ENCODE peak calls at places on chromosomes 12 and 14, in five cellular contexts. S is OCI-LY7, R is hippocampal formation, Q is astrocyte of the spinal cord, N is GM03348. Z is an unnamed sample.

GRCh38 chr14:71725802-71726638 is 206.2 kb upstream of the RGS6 start:
- DNase-seq in S (no peak), R (no peak), Q (peak), N (peak), Z (no peak)

GRCh38 chr12:65881348-65881961 is 57.2 kb downstream of the HMGA2 start:
- DNase-seq in S (no peak), R (no peak), Q (peak), N (peak), Z (no peak)

GRCh38 chr14:78747809-78748208 is 577.6 kb downstream of the NRXN3 start:
- DNase-seq in S (no peak), R (no peak), Q (no peak), N (no peak), Z (no peak)

GRCh38 chr14:53509845-53510244 is 356.7 kb upstream of the DDHD1 start:
- DNase-seq in S (no peak), R (no peak), Q (no peak), N (peak), Z (no peak)

GRCh38 chr12:110825530-110825929 is 21.3 kb upstream of the CCDC63 start:
- DNase-seq in S (no peak), R (no peak), Q (no peak), N (no peak), Z (no peak)

GRCh38 chr12:12612403-12612802 is 727 bp downstream of the CREBL2 start:
- DNase-seq in S (peak), R (no peak), Q (peak), N (peak), Z (no peak)

GRCh38 chr12:55933158-55933798 is 2.3 kb downstream of the DGKA start:
- DNase-seq in S (no peak), R (no peak), Q (no peak), N (peak), Z (no peak)

GRCh38 chr12:113271853-113272561 is 50.7 kb downstream of the TPCN1 start:
- DNase-seq in S (no peak), R (peak), Q (peak), N (peak), Z (peak)

GRCh38 chr14:64501326-64502171 is 2.1 kb downstream of the ZBTB25 start:
- DNase-seq in S (peak), R (no peak), Q (peak), N (peak), Z (no peak)

GRCh38 chr14:68278568-68279436 is 459.2 kb downstream of the RAD51B start:
- DNase-seq in S (no peak), R (no peak), Q (peak), N (peak), Z (peak)

GRCh38 chr12:130499474-130499873 is 161.8 kb downstream of the PIWIL1 start:
- DNase-seq in S (no peak), R (no peak), Q (no peak), N (no peak), Z (no peak)

GRCh38 chr12:91618281-91618680 is 435.7 kb upstream of the DCN start:
- DNase-seq in S (no peak), R (no peak), Q (no peak), N (no peak), Z (no peak)

GRCh38 chr12:30582943-30583342 is 112.7 kb downstream of the IPO8 start:
- DNase-seq in S (no peak), R (no peak), Q (no peak), N (no peak), Z (no peak)

GRCh38 chr14:91349481-91350074 is 68.0 kb downstream of the CCDC88C start:
- DNase-seq in S (peak), R (no peak), Q (no peak), N (no peak), Z (no peak)

GRCh38 chr12:57522887-57523705 is 472 bp downstream of the MBD6 start:
- DNase-seq in S (peak), R (no peak), Q (peak), N (no peak), Z (no peak)

GRCh38 chr14:75821828-75822521 is 159.8 kb downstream of the TGFB3 start:
- DNase-seq in S (no peak), R (no peak), Q (no peak), N (peak), Z (no peak)

GRCh38 chr14:48842785-48843184 is 743.4 kb downstream of the RPS29 start:
- DNase-seq in S (no peak), R (no peak), Q (no peak), N (no peak), Z (no peak)

GRCh38 chr12:55762646-55763045 is 19.7 kb downstream of the GDF11 start:
- DNase-seq in S (no peak), R (no peak), Q (no peak), N (no peak), Z (no peak)

GRCh38 chr12:69243099-69244084 is 4.0 kb downstream of the CPSF6 start:
- DNase-seq in S (peak), R (no peak), Q (no peak), N (no peak), Z (no peak)

GRCh38 chr12:132591107-132591935 is 19.1 kb downstream of the LRCOL1 start:
- DNase-seq in S (no peak), R (no peak), Q (no peak), N (no peak), Z (no peak)

Z was measured in K562.